ENCODE peak calls at places on chromosome 2, in five cellular contexts. E is HepG2, D is neural progenitor cell, X is A673, Z is astrocyte. Q is an unnamed sample. For H3K9me3, the result is how much of the 10 kb centered on the place peaks cover.

GRCh38 chr2:238970553-238971081 is 122.7 kb downstream of the TWIST2 start:
- DNase-seq in D (peak), X (peak), E (peak), Z (peak), Q (peak)

GRCh38 chr2:23904692-23905091 is 22.2 kb downstream of the ATAD2B start:
- DNase-seq in E (no peak), X (no peak), Z (peak), D (no peak), Q (peak)

GRCh38 chr2:138421315-138421970 is 80.1 kb upstream of the SPOPL start:
- DNase-seq in E (peak), Z (peak), X (no peak), D (no peak), Q (peak)

GRCh38 chr2:102488063-102488462 is 15.0 kb downstream of the SLC9A4 start:
- DNase-seq in Z (peak), E (no peak), D (no peak), X (no peak), Q (peak)

GRCh38 chr2:97673187-97673914 is 3.8 kb downstream of the C2orf92 start:
- DNase-seq in E (no peak), Z (peak), D (no peak), X (no peak), Q (no peak)

GRCh38 chr2:62281661-62282060 is 85.7 kb downstream of the B3GNT2 start:
- DNase-seq in Z (no peak), X (no peak), D (no peak), E (no peak), Q (no peak)

GRCh38 chr2:23009545-23010149 is 375.3 kb upstream of the KLHL29 start:
- DNase-seq in D (no peak), Z (peak), X (no peak), E (no peak), Q (peak)

GRCh38 chr2:204293884-204294535 is 251.3 kb upstream of the PARD3B start:
- DNase-seq in D (peak), E (no peak), Z (no peak), X (no peak), Q (no peak)

GRCh38 chr2:65382776-65383357 is 49.5 kb downstream of the SPRED2 start:
- DNase-seq in E (peak), X (peak), D (no peak), Z (peak), Q (peak)

GRCh38 chr2:168534926-168535325 is 78.9 kb downstream of the CERS6 start:
- DNase-seq in X (no peak), E (no peak), D (peak), Z (no peak), Q (no peak)

GRCh38 chr2:10180271-10180670 is 57.7 kb downstream of the RRM2 start:
- DNase-seq in D (no peak), E (no peak), X (no peak), Z (no peak), Q (no peak)

GRCh38 chr2:96085541-96086355 is 30.6 kb downstream of the ADRA2B start:
- DNase-seq in Z (no peak), D (no peak), X (no peak), E (no peak), Q (no peak)

GRCh38 chr2:28175028-28175427 is 217.6 kb upstream of the FOSL2 start:
- DNase-seq in X (no peak), Z (no peak), E (peak), D (no peak), Q (no peak)

GRCh38 chr2:236229186-236229585 is 35.0 kb downstream of the ASB18 start:
- DNase-seq in E (no peak), Z (no peak), D (no peak), X (no peak), Q (no peak)
- H3K9me3 ChIP-seq in E (under half), Z (under half), D (under half), X (under half), Q (under half)

DNA sequence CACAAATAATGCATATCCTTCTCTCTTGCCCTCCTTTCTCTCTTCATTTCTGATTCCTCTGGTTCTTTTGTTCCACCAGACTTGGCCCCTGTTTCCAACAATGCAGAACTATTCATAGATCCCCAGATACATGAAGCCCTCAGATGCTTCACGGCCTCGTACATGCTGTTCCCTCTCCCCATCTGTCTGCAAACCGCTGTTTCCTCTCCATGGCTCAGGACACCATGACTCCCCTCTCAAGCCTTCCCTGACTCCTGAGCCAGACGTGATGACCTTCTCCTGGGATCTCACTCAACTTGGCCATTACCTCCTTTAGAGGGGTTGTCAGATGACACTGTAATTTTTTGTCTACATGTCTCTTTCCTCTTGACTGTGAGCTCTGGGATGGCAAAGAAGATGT is 15.5 kb downstream of the NEB start:
- DNase-seq in D (no peak), X (no peak), E (no peak), Z (no peak), Q (no peak)
- TF ChIP-seq EZH2 in D (no peak), X (no peak), E (no peak), Z (no peak), Q (no peak)

DNA sequence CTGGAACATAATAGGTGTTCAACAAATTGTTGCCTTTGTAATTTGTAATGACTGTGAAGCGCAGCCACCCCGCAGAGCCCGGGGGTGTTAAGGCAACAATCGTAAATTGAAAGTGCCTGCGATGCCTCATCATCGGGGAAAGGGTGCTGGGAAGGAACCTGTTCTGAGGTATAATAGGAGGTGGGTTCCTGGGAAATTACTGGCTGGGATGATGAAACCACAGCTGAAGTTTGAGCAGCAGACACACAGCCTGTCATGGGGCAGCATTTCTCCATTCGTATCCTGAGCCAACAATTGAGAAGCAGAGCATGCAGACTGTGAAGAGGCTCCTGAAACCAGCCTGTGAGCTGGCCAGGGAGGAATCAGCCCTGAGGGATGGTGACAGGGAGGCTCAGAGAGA is 404.0 kb upstream of the MYT1L start:
- DNase-seq in D (no peak), E (no peak), Z (no peak), X (no peak), Q (no peak)
- H3K9me3 ChIP-seq in D (under half), E (under half), Z (under half), X (under half), Q (under half)

GRCh38 chr2:134718956-134719814 is at the start of gene TMEM163:
- DNase-seq in D (peak), X (no peak), Z (no peak), E (no peak), Q (peak)
- TF ChIP-seq EZH2 in D (no peak), X (peak), Z (peak), E (peak), Q (peak)

DNA sequence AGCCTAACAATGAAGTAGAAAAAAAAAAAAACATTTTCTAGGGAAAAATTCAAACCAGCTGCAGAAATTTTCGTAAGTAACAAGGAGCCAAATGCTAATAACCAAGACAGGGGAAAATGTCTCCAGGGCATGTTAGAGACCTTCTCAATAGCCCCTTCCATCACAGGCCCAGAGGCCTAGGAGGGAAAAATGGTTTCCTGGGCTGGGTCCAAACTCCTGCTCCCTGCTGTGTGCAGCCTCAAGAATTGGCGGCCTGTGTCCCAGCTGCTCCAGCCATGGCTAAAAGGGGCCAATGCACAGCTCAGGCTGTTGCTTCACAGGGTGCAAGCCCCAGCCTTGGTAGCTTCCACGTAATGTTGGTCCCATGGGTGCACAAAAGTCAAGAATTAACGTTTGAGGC is 266.2 kb downstream of the ZEB2 start:
- DNase-seq in X (no peak), E (no peak), Z (no peak), D (no peak), Q (no peak)
- H3K9me3 ChIP-seq in X (under half), E (under half), Z (under half), D (under half), Q (under half)

Q was measured in GM23248.